ENCODE peak calls at places on chromosome 16, in ten cellular contexts. C, Y, P, S, R, L, W, X, U and G are unnamed samples.

GRCh38 chr16:27980076-27980775 is 83.3 kb downstream of the GSG1L start:
- DNase-seq in C (no peak), Y (no peak), P (no peak), S (no peak), R (no peak), L (no peak), W (no peak), X (no peak), U (no peak), G (no peak)

GRCh38 chr16:51982715-51983680 is 563.9 kb downstream of the TOX3 start:
- DNase-seq in C (peak; percentile 41), Y (peak; percentile 22), P (peak; percentile 56), S (peak; percentile 35), R (no peak), L (peak; percentile 76), W (no peak), X (peak; percentile 48), U (peak; percentile 54), G (no peak)

GRCh38 chr16:79269211-79269863 is 331.2 kb downstream of the MAF start:
- DNase-seq in C (no peak), Y (no peak), P (no peak), S (no peak), R (no peak), L (no peak), W (no peak), X (no peak), U (no peak), G (no peak)

GRCh38 chr16:337975-338575 is 14.4 kb downstream of the AXIN1 start:
- DNase-seq in C (no peak), Y (no peak), P (no peak), S (no peak), R (no peak), L (no peak), W (no peak), X (no peak), U (no peak), G (no peak)

GRCh38 chr16:56950881-56951771 is 10.6 kb upstream of the CETP start:
- DNase-seq in C (no peak), Y (peak; percentile 72), P (peak; percentile 59), S (no peak), R (peak; percentile 23), L (peak; percentile 82), W (peak; percentile 25), X (peak; percentile 82), U (peak; percentile 37), G (no peak)

GRCh38 chr16:24085665-24086064 is 170.5 kb upstream of the CACNG3 start:
- DNase-seq in C (no peak), Y (no peak), P (no peak), S (no peak), R (no peak), L (no peak), W (no peak), X (no peak), U (no peak), G (no peak)

GRCh38 chr16:53558665-53559064 is 55.7 kb upstream of the AKTIP start:
- DNase-seq in C (no peak), Y (no peak), P (no peak), S (no peak), R (peak; percentile 35), L (no peak), W (no peak), X (no peak), U (no peak), G (no peak)

GRCh38 chr16:50302472-50303005 is 36.2 kb downstream of the ADCY7 start:
- DNase-seq in C (no peak), Y (no peak), P (no peak), S (no peak), R (no peak), L (no peak), W (no peak), X (peak; percentile 16), U (no peak), G (no peak)

GRCh38 chr16:47247691-47248090 is 103.9 kb upstream of the NETO2 start:
- DNase-seq in C (no peak), Y (no peak), P (no peak), S (no peak), R (no peak), L (no peak), W (no peak), X (no peak), U (no peak), G (no peak)

GRCh38 chr16:46885960-46886763 is 2.0 kb downstream of the GPT2 start:
- DNase-seq in C (no peak), Y (no peak), P (no peak), S (no peak), R (no peak), L (peak; percentile 26), W (no peak), X (peak; percentile 41), U (no peak), G (no peak)

GRCh38 chr16:27547134-27547533 is 2.6 kb downstream of the GTF3C1 start:
- DNase-seq in C (peak; percentile 37), Y (no peak), P (no peak), S (peak; percentile 70), R (no peak), L (no peak), W (no peak), X (no peak), U (no peak), G (no peak)

GRCh38 chr16:59886021-59886420 is 1151.9 kb upstream of the GOT2 start:
- DNase-seq in C (peak; percentile 90), Y (no peak), P (no peak), S (peak; percentile 85), R (peak; percentile 36), L (no peak), W (no peak), X (no peak), U (no peak), G (no peak)

GRCh38 chr16:85372627-85373372 is 240.3 kb upstream of the GSE1 start:
- DNase-seq in C (no peak), Y (no peak), P (no peak), S (peak; percentile 84), R (no peak), L (no peak), W (no peak), X (no peak), U (peak; percentile 47), G (no peak)

GRCh38 chr16:86761117-86761971 is 183.0 kb downstream of the FOXL1 start:
- DNase-seq in C (peak; percentile 74), Y (peak; percentile 89), P (peak; percentile 79), S (peak; percentile 78), R (peak; percentile 69), L (peak; percentile 70), W (peak; percentile 8), X (peak; percentile 73), U (peak; percentile 48), G (peak; percentile 59)

GRCh38 chr16:67345401-67345800 is 18.8 kb downstream of the LRRC36 start:
- DNase-seq in C (no peak), Y (no peak), P (no peak), S (no peak), R (no peak), L (no peak), W (no peak), X (no peak), U (peak; percentile 37), G (no peak)

GRCh38 chr16:67346328-67346727 is 19.7 kb downstream of the LRRC36 start:
- DNase-seq in C (no peak), Y (no peak), P (no peak), S (no peak), R (no peak), L (no peak), W (no peak), X (no peak), U (no peak), G (no peak)

GRCh38 chr16:67349172-67349571 is 22.6 kb downstream of the LRRC36 start:
- DNase-seq in C (no peak), Y (no peak), P (no peak), S (no peak), R (no peak), L (peak; percentile 28), W (no peak), X (peak; percentile 33), U (no peak), G (no peak)
- TF ChIP-seq CTCF in C (peak; percentile 41), Y (no peak), P (peak; percentile 65), S (peak; percentile 34), R (peak; percentile 53), L (peak; percentile 69), W (peak; percentile 23), X (peak; percentile 70), U (no peak), G (no peak)

GRCh38 chr16:71637398-71637797 is 11.4 kb downstream of the MARVELD3 start:
- DNase-seq in C (no peak), Y (peak; percentile 38), P (no peak), S (peak; percentile 20), R (no peak), L (no peak), W (no peak), X (no peak), U (no peak), G (no peak)
- TF ChIP-seq CTCF in C (no peak), Y (no peak), P (no peak), S (no peak), R (no peak), L (no peak), W (no peak), X (no peak), U (no peak), G (no peak)

DNA sequence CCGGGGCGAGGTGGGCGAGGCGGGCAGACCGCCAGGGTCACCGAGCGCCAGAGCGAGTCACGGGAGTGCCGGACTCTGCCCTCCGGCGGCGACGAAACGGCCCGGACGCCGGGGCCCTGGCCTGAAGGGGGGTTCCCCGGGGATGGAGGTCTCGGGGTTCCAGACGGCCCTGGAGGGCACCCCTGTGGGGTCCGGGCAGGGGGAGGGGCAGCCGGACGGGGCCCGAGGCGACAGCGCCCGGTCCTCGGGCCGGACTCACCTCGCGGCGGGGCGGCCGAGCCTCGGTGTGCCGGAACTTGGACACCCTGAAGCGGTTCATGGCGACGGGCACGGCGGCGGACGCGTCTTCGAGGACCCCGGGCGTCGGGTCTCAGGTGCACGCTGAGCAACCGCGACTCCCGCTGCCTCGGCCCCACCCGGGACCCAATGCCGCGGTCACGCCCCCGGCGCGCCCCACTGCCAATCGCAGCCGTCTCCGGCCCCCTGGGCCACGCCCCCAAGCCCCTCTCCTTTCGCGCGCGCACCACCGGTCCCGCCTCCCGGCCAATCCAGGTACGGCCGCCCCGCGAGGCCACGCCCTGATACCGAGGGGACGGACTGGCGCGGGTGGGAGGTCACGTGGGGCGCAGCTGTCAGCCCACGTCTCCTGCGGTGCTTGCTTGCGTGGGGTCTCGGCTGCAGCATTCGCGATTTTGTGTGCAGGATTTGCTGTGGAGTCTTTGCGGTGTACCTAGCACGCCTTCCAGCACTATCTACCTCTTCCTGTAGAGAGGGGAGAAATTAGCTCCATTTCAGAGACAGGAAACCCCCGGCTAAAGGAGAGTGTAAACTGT is at the start of gene CORO7:
- DNase-seq in C (no peak), Y (peak; percentile 92), P (peak; percentile 94), S (peak; percentile 84), R (peak; percentile 98), L (peak; percentile 96), W (peak; percentile 99), X (peak; percentile 99), U (peak; percentile 99), G (peak; percentile 85)
- TF ChIP-seq CTCF in C (no peak), Y (no peak), P (peak; percentile 7), S (no peak), R (no peak), L (no peak), W (no peak), X (no peak), U (no peak), G (no peak)

DNA sequence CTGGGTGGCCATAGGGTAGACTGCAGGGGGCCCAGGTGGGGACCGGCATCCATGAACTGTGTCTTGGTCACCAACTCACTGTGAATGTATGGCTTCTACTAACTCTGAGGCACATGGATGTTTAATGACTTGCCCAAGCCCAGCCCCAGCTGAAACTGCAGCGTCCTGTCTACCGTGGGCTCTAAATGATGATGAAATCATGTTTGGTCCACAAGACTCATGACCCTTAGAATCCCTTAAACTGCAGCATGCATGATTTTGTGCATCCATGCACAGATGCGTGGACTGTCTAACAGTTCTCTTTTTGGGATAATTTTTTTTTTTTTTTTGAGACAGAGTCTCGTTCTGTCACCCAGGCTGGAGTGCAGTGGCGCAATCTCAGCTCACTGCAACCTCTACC is 32.4 kb upstream of the CREBBP start:
- DNase-seq in C (no peak), Y (no peak), P (no peak), S (no peak), R (no peak), L (no peak), W (no peak), X (no peak), U (no peak), G (no peak)
- TF ChIP-seq CTCF in C (no peak), Y (no peak), P (no peak), S (no peak), R (no peak), L (no peak), W (no peak), X (no peak), U (no peak), G (no peak)